ENCODE peak calls at places on chromosomes 16 and 17, in eight cellular contexts. N is tibial artery, D is body of pancreas, X is ovary, C is cardiac muscle cell, E is lower lobe of right lung, V is kidney epithelial cell, W is thoracic aorta. T is an unnamed sample. For H3K27me3, the result is how much of the 10 kb centered on the place peaks cover.

GRCh38 chr17:6084226-6085161 is 14.3 kb downstream of the WSCD1 start:
- DNase-seq in N (no peak), D (no peak), X (no peak), C (no peak), E (no peak), V (no peak), W (no peak), T (no peak)

GRCh38 chr16:90002759-90003158 is 16.5 kb downstream of the DBNDD1 start:
- DNase-seq in N (no peak), D (no peak), X (no peak), C (no peak), E (no peak), V (no peak), W (no peak), T (no peak)

GRCh38 chr16:66927012-66927436 is 1.7 kb upstream of the RRAD start:
- DNase-seq in N (no peak), D (no peak), X (no peak), C (no peak), E (peak), V (peak), W (no peak), T (peak)

GRCh38 chr17:75808905-75809621 is 24.5 kb downstream of the UNK start:
- DNase-seq in N (peak), D (no peak), X (peak), C (peak), E (peak), V (no peak), W (no peak), T (no peak)

GRCh38 chr17:55601874-55602364 is 90.7 kb upstream of the SMIM36 start:
- DNase-seq in N (no peak), D (no peak), X (no peak), C (peak), E (no peak), V (no peak), W (no peak), T (no peak)

GRCh38 chr16:57606147-57606846 is 22.1 kb upstream of the ADGRG1 start:
- DNase-seq in N (peak), D (no peak), X (no peak), C (no peak), E (no peak), V (no peak), W (no peak), T (no peak)

GRCh38 chr17:80460286-80460881 is 16.0 kb downstream of the NPTX1 start:
- DNase-seq in N (no peak), D (no peak), X (no peak), C (no peak), E (no peak), V (no peak), W (no peak), T (no peak)

GRCh38 chr17:66676421-66676820 is 158.5 kb upstream of the CACNG5 start:
- DNase-seq in N (no peak), D (peak), X (no peak), C (no peak), E (peak), V (no peak), W (no peak), T (no peak)

GRCh38 chr17:82551779-82552457 is 32.4 kb downstream of the FOXK2 start:
- DNase-seq in N (peak), D (peak), X (peak), C (peak), E (peak), V (no peak), W (peak), T (peak)

GRCh38 chr17:35807371-35808144 is 1.7 kb upstream of the TAF15 start:
- DNase-seq in N (no peak), D (no peak), X (no peak), C (no peak), E (no peak), V (no peak), W (no peak), T (no peak)

GRCh38 chr17:31428111-31428510 is 36.6 kb downstream of the RAB11FIP4 start:
- DNase-seq in N (no peak), D (no peak), X (no peak), C (no peak), E (no peak), V (no peak), W (no peak), T (no peak)

GRCh38 chr17:80413771-80414507 is 1.0 kb upstream of the ENDOV start:
- DNase-seq in N (no peak), D (no peak), X (no peak), C (no peak), E (no peak), V (no peak), W (no peak), T (no peak)

GRCh38 chr16:53743149-53743566 is 39.2 kb downstream of the FTO start:
- DNase-seq in N (no peak), D (peak), X (no peak), C (no peak), E (no peak), V (no peak), W (no peak), T (no peak)

GRCh38 chr17:40605301-40605700 is 40.0 kb upstream of the CCR7 start:
- DNase-seq in N (no peak), D (no peak), X (no peak), C (no peak), E (no peak), V (no peak), W (no peak), T (no peak)

GRCh38 chr16:73483934-73484712 is 436.2 kb upstream of the ZFHX3 start:
- DNase-seq in N (no peak), D (no peak), X (no peak), C (no peak), E (no peak), V (no peak), W (no peak), T (no peak)
- H3K4me3 ChIP-seq in N (no peak), D (no peak), X (no peak), C (no peak), E (no peak), V (no peak), W (no peak), T (no peak)

GRCh38 chr16:86495756-86496261 is 14.5 kb upstream of the FOXF1 start:
- DNase-seq in N (no peak), D (no peak), X (no peak), C (no peak), E (no peak), V (no peak), W (no peak), T (no peak)

GRCh38 chr16:86495357-86495701 is 15.0 kb upstream of the FOXF1 start:
- DNase-seq in N (no peak), D (no peak), X (no peak), C (no peak), E (no peak), V (no peak), W (no peak), T (no peak)

GRCh38 chr16:86497551-86498021 is 12.7 kb upstream of the FOXF1 start:
- DNase-seq in N (no peak), D (no peak), X (no peak), C (no peak), E (no peak), V (no peak), W (no peak), T (no peak)

GRCh38 chr16:86496929-86497381 is 13.4 kb upstream of the FOXF1 start:
- DNase-seq in N (no peak), D (no peak), X (no peak), C (no peak), E (no peak), V (no peak), W (no peak), T (no peak)

GRCh38 chr16:86496262-86496928 is 13.9 kb upstream of the FOXF1 start:
- DNase-seq in N (no peak), D (no peak), X (no peak), C (no peak), E (no peak), V (no peak), W (no peak), T (no peak)
- H3K27me3 ChIP-seq in N (half or more), D (under half), X (under half), C (half or more), E (half or more), V (half or more), W (under half), T (under half)

GRCh38 chr17:56891751-56892150 is 22.1 kb downstream of the TRIM25 start:
- DNase-seq in N (no peak), D (peak), X (no peak), C (no peak), E (peak), V (no peak), W (no peak), T (peak)
- TF ChIP-seq CTCF in N (peak), D (peak), X (no peak), C (peak), E (peak), V (peak), W (peak), T (peak)

GRCh38 chr16:7742626-7743025 is 410.0 kb downstream of the RBFOX1 start:
- DNase-seq in N (no peak), D (no peak), X (no peak), C (no peak), E (no peak), V (no peak), W (no peak), T (no peak)
- H3K4me3 ChIP-seq in N (no peak), D (no peak), X (no peak), C (no peak), E (no peak), V (no peak), W (no peak), T (no peak)

GRCh38 chr17:63495471-63495870 is 18.6 kb downstream of the ACE start:
- DNase-seq in N (no peak), D (no peak), X (no peak), C (no peak), E (no peak), V (no peak), W (no peak), T (no peak)

GRCh38 chr17:63496663-63497400 is 20.0 kb downstream of the ACE start:
- DNase-seq in N (no peak), D (no peak), X (no peak), C (no peak), E (no peak), V (no peak), W (no peak), T (no peak)

GRCh38 chr17:63496177-63496576 is 19.3 kb downstream of the ACE start:
- DNase-seq in N (no peak), D (no peak), X (no peak), C (no peak), E (no peak), V (no peak), W (no peak), T (no peak)

GRCh38 chr17:63498621-63499195 is 21.8 kb downstream of the ACE start:
- DNase-seq in N (no peak), D (no peak), X (no peak), C (no peak), E (no peak), V (no peak), W (no peak), T (no peak)

GRCh38 chr17:63497708-63498483 is 21.0 kb downstream of the ACE start:
- DNase-seq in N (no peak), D (no peak), X (no peak), C (peak), E (no peak), V (no peak), W (no peak), T (no peak)
- H3K27me3 ChIP-seq in N (under half), D (under half), X (under half), C (under half), E (under half), V (under half), W (under half), T (under half)

DNA sequence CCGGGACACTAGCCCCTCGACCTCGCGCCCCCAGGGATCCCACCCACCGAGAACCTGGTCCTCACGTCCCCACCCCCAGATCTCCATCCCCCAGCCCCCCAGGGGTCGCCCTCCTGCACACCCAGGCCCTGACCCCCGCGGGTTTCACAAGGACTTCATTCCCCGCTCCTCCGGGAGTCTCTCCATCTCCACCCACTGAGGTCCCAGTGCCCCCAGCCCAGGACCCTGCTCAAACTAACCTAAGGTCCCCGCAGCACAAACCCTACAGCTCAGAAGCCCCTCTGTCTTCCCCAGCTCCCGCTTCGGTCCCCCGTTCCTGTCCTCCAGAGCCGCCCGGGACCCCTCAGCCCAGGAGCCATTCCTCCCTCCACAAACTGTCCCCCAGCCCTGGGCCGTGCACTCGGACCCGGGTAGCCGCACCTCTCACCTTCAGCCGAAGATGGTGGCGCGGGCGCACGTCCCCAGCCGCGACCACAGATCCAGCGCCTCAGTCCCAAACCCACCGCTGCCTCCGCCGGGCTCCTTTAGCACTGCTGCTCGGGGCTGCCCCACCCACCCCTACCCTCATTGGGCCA is at the start of gene MYH10:
- DNase-seq in N (no peak), D (peak), X (no peak), C (no peak), E (peak), V (no peak), W (no peak), T (no peak)
- TF ChIP-seq CTCF in N (peak), D (peak), X (peak), C (peak), E (peak), V (peak), W (peak), T (peak)

DNA sequence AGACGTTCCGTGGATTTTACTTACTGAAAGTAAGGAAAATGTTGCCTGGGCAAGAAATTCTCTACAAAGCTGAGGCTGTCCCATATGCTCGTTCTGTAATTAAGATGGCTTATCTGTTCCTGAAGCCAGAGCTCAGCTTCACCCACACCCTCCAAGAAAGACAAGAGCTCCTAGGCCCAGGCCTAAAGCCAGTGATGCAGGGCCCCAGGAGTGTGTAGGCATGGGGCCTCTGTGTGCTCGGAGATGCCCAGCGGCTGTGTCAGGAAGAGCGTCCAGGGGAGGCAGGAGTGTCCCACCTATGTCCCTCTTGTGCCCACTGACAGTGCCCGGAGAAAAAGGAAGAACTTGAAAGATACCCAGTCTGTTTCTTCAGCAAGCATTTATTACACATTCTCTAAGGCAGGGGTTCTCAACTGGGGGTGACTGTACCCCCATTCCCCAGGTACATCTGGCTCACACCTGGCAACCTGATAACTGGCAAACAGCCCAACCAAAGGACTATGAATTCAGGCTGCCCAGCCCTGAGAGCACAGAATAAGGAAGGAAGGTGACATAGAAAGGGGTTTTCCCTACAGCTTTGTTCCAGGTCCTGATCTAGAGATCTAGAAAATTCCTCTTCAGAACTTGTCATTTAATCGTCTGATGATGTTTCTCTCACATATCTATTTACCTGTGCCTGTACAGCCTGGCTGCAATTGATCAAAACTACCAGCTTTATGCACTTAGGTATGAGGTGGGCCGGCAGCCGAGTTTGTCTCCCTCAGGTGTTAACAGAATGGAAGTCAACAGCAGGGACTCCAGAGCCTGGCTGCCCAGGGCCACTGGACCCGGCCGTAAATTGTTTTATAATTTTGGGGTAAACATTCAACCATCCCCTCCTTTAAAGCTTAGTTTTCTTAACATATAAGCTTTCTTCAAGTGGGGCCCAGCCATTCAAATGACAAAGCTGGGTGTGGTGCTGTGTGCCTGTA is 12.0 kb downstream of the SNN start:
- DNase-seq in N (no peak), D (no peak), X (no peak), C (no peak), E (no peak), V (no peak), W (no peak), T (no peak)
- H3K4me3 ChIP-seq in N (no peak), D (no peak), X (no peak), C (no peak), E (no peak), V (no peak), W (no peak), T (no peak)

DNA sequence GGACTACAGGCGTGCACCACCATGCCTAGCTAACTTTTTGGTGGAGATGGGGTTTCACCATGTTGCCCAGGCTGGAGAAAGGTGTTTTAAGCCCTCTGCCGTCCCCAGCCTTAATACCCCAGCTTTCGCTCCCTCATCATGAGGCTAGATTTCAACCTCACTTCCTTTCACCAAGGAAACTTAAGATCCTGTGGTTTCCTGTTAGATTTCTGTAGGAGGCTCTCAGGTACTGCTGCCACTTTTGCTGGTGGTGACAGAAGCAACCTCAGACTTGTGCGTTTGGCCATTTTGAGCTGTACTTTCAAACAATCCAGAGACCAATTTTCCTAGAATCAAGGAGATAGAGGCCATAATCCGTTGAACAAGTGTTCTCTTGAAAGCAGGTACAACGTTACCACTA is 36.2 kb downstream of the MPHOSPH6 start:
- DNase-seq in N (no peak), D (no peak), X (no peak), C (no peak), E (no peak), V (no peak), W (no peak), T (no peak)
- H3K27me3 ChIP-seq in N (under half), D (under half), X (under half), C (under half), E (under half), V (under half), W (under half), T (under half)

DNA sequence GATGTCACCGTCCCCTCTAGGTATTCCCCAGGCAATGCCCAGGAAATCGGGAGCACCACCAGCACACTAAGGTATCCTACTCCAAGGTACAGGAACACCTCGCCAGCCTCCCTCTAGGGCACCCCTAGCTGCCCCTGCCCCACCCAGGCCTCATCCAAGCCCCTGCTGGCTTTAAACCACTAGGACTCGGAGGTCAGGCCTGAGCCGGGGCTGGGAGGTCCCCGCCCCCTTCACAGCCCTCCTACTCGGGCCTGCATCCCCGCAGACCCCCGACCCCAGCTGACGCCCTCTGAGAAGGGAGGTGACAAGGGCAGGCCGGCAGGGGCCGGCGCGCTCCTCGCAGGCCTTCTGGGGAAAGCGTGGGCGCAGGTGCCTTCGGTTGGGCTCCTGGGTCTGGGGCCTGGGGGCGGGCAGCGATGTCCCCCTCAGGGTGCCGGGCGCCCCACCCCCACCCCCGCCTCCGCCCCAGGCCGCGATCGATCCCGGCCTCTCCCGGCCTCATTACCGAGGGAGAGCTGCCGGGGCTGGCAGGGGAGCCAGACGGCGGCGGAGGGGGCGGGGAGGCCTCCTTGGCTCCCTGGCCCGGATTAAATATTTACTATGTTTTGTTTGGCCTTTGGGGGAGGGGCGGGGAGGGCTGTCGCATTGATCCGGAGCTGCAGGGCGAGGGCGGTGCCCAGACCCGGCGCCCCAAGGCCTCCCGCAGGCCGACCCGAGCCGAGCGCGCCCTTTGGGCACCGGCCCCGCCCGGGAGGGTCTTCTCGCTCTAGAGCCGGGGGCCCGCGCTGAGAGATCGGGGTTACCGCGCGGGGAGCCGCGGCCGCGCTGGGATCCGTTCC is 27.3 kb downstream of the RTN4RL1 start:
- DNase-seq in N (no peak), D (peak), X (peak), C (peak), E (peak), V (no peak), W (no peak), T (no peak)
- TF ChIP-seq CTCF in N (no peak), D (peak), X (no peak), C (no peak), E (no peak), V (no peak), W (no peak), T (no peak)

DNA sequence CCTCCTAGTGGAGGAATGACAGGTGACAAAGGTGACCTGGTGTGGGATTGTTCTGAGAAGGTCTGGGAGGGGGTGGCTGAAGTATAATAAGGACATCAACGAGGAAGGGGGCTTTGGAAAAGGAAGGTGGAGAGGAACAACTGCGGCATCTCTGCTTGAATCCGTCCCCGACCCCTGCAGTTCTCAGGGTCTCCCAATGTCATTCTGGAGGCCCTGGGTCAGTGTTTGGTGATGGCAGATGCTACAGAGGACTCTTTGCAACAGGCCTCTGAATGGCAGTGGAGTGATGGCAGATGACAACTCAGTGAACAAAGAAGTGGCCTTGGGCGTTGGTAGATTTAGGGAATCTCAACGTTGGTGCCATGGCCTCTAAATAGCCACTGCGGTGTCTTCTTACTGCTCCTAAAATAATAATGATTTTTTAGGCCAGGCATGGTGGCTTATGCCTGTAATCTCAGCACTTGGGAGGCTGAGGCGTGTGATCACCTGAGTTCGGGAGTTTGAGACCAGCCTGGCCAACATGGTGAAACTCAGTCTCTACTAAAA is 1.3 kb downstream of the ENGASE start:
- DNase-seq in N (no peak), D (no peak), X (no peak), C (no peak), E (peak), V (no peak), W (no peak), T (no peak)
- H3K4me3 ChIP-seq in N (peak), D (no peak), X (peak), C (peak), E (peak), V (peak), W (peak), T (peak)

T was measured in GM06990.